ENCODE peak calls at places on chromosomes 12 and 14, in six cellular contexts. O, L, A, B, P and R are unnamed samples. For H3K4me1, the result is how much of the 10 kb centered on the place peaks cover.

GRCh38 chr12:61757831-61758505 is 502.2 kb upstream of the USP15 start:
- DNase-seq in O (no peak), A (no peak), P (no peak), L (no peak), B (no peak), R (no peak)

GRCh38 chr12:50353869-50354593 is 42.4 kb downstream of the FAM186A start:
- DNase-seq in P (no peak), L (no peak), A (no peak), B (no peak), O (no peak), R (no peak)

GRCh38 chr14:99602054-99602787 is 1.8 kb downstream of the CCDC85C start:
- DNase-seq in B (peak), P (peak), L (no peak), A (no peak), O (no peak), R (peak)

GRCh38 chr12:122960193-122960569 is 6.1 kb downstream of the ABCB9 start:
- DNase-seq in P (no peak), B (no peak), O (no peak), L (no peak), A (no peak), R (no peak)

GRCh38 chr14:23729720-23730387 is 93.7 kb downstream of the DHRS2 start:
- DNase-seq in O (no peak), L (no peak), A (no peak), P (peak), B (no peak), R (no peak)

GRCh38 chr12:5262885-5263284 is 169.0 kb upstream of the NTF3 start:
- DNase-seq in O (no peak), L (no peak), A (no peak), B (no peak), P (no peak), R (no peak)

GRCh38 chr12:96094201-96094600 is 58.8 kb upstream of the LTA4H start:
- DNase-seq in P (no peak), B (no peak), L (no peak), A (no peak), O (no peak), R (no peak)

GRCh38 chr12:121626853-121627623 is 708 bp downstream of the ORAI1 start:
- DNase-seq in B (peak), L (no peak), A (peak), P (peak), O (peak), R (peak)

GRCh38 chr12:104656383-104656782 is 199.6 kb downstream of the CHST11 start:
- DNase-seq in L (no peak), P (no peak), O (no peak), A (no peak), B (no peak), R (no peak)

GRCh38 chr12:108597559-108598471 is at the start of gene TMEM119:
- DNase-seq in L (no peak), A (no peak), B (no peak), O (peak), P (no peak), R (peak)

GRCh38 chr12:65798903-65799302 is 25.4 kb upstream of the HMGA2 start:
- DNase-seq in A (no peak), B (peak), P (no peak), O (no peak), L (no peak), R (no peak)

GRCh38 chr12:54306925-54307731 is 6.3 kb upstream of the NFE2 start:
- DNase-seq in O (peak), P (peak), B (no peak), L (no peak), A (no peak), R (peak)

GRCh38 chr12:80702889-80703605 is 4.4 kb upstream of the MYF6 start:
- DNase-seq in L (no peak), P (peak), B (peak), A (no peak), O (no peak), R (no peak)

GRCh38 chr12:92648242-92649031 is 54.4 kb upstream of the PLEKHG7 start:
- DNase-seq in L (peak), A (no peak), B (no peak), P (no peak), O (no peak), R (no peak)

GRCh38 chr14:30748343-30748742 is 126.0 kb upstream of the COCH start:
- DNase-seq in P (no peak), B (no peak), A (no peak), O (no peak), L (no peak), R (no peak)

GRCh38 chr12:120100630-120101029 is 15.9 kb downstream of the RAB35 start:
- DNase-seq in A (no peak), P (no peak), B (no peak), L (no peak), O (peak), R (peak)

GRCh38 chr12:124318336-124319020 is 23.6 kb downstream of the RFLNA start:
- DNase-seq in L (no peak), P (no peak), B (no peak), O (no peak), A (no peak), R (no peak)

GRCh38 chr14:67766035-67766680 is 50.2 kb downstream of the ZFYVE26 start:
- DNase-seq in B (no peak), L (no peak), A (no peak), O (no peak), P (no peak), R (no peak)

GRCh38 chr12:15854916-15855315 is 27.3 kb upstream of the STRAP start:
- DNase-seq in O (no peak), L (no peak), B (no peak), A (no peak), P (no peak), R (no peak)

GRCh38 chr12:51547606-51548005 is 43.4 kb upstream of the SCN8A start:
- DNase-seq in B (no peak), P (no peak), L (no peak), O (no peak), A (no peak), R (no peak)

GRCh38 chr14:73452341-73453191 is 5.8 kb downstream of the NUMB start:
- DNase-seq in B (no peak), O (no peak), P (no peak), L (no peak), A (no peak), R (no peak)

GRCh38 chr12:64169999-64170398 is 52.1 kb downstream of the KICS2 start:
- DNase-seq in P (no peak), B (no peak), O (no peak), L (no peak), A (no peak), R (no peak)

GRCh38 chr12:44441155-44441554 is 435.0 kb downstream of the NELL2 start:
- DNase-seq in B (no peak), L (no peak), A (no peak), O (no peak), P (no peak), R (no peak)

GRCh38 chr14:60328588-60328987 is 79.6 kb downstream of the PPM1A start:
- DNase-seq in O (no peak), L (no peak), P (no peak), A (no peak), B (peak), R (no peak)

GRCh38 chr12:26821212-26821701 is 11.7 kb downstream of the ITPR2 start:
- DNase-seq in O (no peak), L (no peak), A (no peak), B (no peak), P (no peak), R (no peak)

GRCh38 chr12:93868771-93869170 is 191.6 kb downstream of the CRADD start:
- DNase-seq in P (no peak), L (no peak), A (no peak), B (no peak), O (no peak), R (no peak)

GRCh38 chr12:57545809-57546437 is 1.1 kb downstream of the DCTN2 start:
- DNase-seq in P (peak), L (no peak), O (no peak), B (no peak), A (no peak), R (no peak)

GRCh38 chr12:117403586-117404139 is 42.2 kb upstream of the NOS1 start:
- DNase-seq in P (no peak), L (no peak), O (no peak), B (no peak), A (no peak), R (no peak)

GRCh38 chr14:89232366-89233070 is 184.5 kb downstream of the FOXN3 start:
- DNase-seq in B (no peak), O (no peak), A (no peak), L (no peak), P (peak), R (no peak)
- H3K4me3 ChIP-seq in B (no peak), O (no peak), A (no peak), L (no peak), P (no peak), R (no peak)

DNA sequence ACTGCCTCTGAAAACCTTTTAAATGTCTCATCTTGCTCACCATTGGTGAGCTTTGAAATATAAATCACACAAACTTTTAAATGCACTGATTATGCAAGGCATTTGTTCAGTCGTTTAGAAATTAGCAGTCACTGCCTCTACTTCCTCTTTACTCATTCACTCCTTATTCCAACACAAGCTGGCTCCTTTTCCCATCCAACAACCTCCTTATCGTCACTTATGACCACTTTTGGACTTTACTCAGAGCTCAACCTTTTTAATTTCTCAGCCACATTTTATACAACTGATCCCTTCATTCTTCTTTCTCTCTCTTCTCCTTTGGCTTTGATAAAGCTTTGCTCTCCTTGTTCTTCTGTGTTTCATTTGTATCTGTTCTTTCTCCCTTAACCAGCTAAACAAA is 126.4 kb upstream of the PLEKHA5 start:
- DNase-seq in B (no peak), L (no peak), P (no peak), O (no peak), A (no peak), R (no peak)
- H3K4me1 ChIP-seq in B (under half), L (under half), P (under half), O (under half), A (under half), R (under half)

DNA sequence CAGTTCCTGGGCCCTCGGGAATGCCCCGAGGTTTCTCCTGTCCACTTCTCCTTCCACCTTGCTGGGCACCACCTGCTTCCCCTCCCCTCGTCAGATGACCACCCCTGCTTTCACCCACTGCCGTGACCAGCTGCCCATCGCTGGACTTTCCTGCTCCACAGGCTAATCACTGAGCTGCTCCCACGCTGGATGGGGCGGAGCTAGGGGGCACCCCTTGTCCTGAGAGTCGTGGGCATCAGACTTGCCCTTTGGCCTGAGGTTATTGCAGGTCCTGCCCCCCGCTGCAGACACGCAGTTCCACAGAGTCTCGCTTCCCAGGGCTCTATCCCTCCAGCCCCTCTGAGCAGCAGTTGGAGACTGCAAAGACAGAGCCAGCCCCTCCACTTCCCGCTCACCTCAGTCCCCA is 427 bp downstream of the SLC6A12 start:
- DNase-seq in P (no peak), L (no peak), B (no peak), O (no peak), A (no peak), R (no peak)
- H3K4me3 ChIP-seq in P (peak), L (no peak), B (no peak), O (no peak), A (no peak), R (no peak)

GRCh38 chr12:25421651-25422150 is 131.4 kb downstream of the LMNTD1 start:
- DNase-seq in P (no peak), B (no peak), A (no peak), O (no peak), L (no peak), R (no peak)

GRCh38 chr12:25422241-25422640 is 130.8 kb downstream of the LMNTD1 start:
- DNase-seq in L (no peak), B (no peak), P (no peak), A (no peak), O (no peak), R (no peak)

GRCh38 chr12:25427328-25428249 is 125.5 kb downstream of the LMNTD1 start:
- DNase-seq in O (no peak), B (no peak), L (no peak), A (no peak), P (no peak), R (no peak)

GRCh38 chr12:25423355-25423754 is 129.7 kb downstream of the LMNTD1 start:
- DNase-seq in P (no peak), L (no peak), O (no peak), A (no peak), B (no peak), R (peak)

GRCh38 chr12:25424186-25424854 is 128.8 kb downstream of the LMNTD1 start:
- DNase-seq in O (no peak), A (no peak), L (no peak), P (no peak), B (no peak), R (no peak)
- H3K4me1 ChIP-seq in O (under half), A (under half), L (under half), P (under half), B (under half), R (under half)

DNA sequence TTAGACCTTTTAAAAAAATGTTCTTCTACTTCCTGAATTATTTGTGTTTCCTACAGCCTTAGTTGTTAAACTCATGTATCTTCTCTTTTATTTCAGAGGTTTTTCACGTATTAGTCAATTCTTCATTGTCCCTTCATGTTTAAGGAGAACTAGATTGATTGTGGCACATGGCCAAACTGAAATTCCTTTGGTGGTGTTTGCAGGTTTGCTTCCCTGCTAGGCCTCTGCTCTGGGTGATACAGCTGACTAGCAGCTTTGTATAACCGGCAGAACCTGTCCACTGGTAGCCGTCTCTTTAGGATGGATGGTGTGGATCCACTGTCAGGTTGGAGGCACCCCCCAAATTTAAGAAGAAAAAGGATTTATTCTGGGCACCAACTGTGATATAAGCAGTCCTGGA is 262.1 kb downstream of the FBXL14 start:
- DNase-seq in L (no peak), P (peak), A (no peak), B (peak), O (no peak), R (no peak)
- H3K4me3 ChIP-seq in L (no peak), P (no peak), A (no peak), B (no peak), O (no peak), R (no peak)

GRCh38 chr12:75658286-75658685 is 146.9 kb upstream of the KRR1 start:
- DNase-seq in L (no peak), B (no peak), A (no peak), P (no peak), O (no peak), R (no peak)

GRCh38 chr12:75655233-75655879 is 143.9 kb upstream of the KRR1 start:
- DNase-seq in B (no peak), L (no peak), P (no peak), O (no peak), A (no peak), R (no peak)

GRCh38 chr12:75657866-75658265 is 146.5 kb upstream of the KRR1 start:
- DNase-seq in P (no peak), B (no peak), L (no peak), A (no peak), O (no peak), R (no peak)

GRCh38 chr12:75656650-75657049 is 145.2 kb upstream of the KRR1 start:
- DNase-seq in P (peak), B (no peak), O (no peak), A (no peak), L (no peak), R (no peak)

GRCh38 chr12:75656210-75656609 is 144.8 kb upstream of the KRR1 start:
- DNase-seq in A (no peak), L (no peak), P (no peak), B (no peak), O (no peak), R (no peak)
- H3K4me1 ChIP-seq in A (under half), L (under half), P (under half), B (under half), O (under half), R (under half)

DNA sequence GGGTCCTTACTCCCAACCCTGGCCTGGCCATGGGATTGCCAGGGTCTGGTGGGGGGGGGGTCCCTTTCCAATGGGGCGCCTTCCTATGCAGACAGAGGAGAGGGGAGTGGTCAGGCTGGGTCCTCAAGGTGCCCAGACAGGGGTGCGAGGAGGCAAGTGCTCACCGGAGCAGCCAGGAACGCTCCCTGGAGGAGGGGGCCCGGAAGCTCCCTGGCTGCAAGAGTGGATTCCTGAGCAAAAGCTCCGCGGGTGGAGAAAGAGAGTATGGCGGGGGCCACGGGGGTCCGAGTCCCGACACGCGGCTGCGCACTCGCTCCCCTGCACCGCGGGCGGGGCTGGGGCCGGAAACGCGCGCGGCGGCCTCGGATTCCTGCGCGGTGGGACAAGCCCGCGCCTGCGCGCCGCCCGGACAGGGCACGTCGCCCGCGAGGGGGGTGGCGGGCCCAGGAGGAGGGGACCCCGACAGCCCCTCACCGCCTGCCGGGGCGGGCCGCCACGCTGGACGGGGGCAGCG is 27.7 kb upstream of the GPR132 start:
- DNase-seq in O (no peak), A (peak), B (peak), L (no peak), P (no peak), R (peak)
- H3K4me3 ChIP-seq in O (peak), A (no peak), B (peak), L (peak), P (no peak), R (peak)

DNA sequence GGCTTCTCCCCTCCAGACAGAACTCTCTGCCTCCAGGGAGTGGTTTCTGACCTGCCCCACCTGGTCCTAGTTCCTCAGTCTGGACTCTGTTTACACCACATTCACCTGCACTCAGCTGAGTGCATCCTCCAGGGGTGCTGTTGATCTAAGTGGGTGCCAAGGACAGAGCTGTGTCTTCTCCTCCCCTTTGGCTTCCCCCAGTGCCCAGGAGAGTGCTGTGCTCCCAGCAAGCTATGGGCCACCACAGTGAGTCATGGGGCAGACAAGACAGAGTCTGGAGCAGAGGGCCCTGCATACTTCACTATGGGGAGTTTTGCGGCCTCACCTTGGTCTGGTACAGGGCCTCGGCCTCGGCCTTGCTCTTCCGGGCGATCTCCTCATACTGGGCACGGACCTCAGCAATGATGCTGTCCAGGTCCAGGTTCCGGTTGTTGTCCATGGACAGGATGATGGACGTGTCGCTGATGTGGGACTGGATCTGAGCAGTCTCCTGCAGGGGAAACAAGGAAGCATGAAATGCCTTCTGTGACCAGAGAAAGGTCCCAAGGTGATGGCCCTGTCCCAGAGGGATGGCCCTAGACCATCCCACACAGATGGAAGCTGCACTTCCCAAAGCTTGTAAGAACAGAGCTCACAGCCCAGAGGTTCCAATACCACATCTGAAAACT is 4.9 kb downstream of the KRT73 start:
- DNase-seq in P (no peak), L (no peak), A (no peak), O (no peak), B (no peak), R (no peak)
- H3K4me1 ChIP-seq in P (under half), L (under half), A (half or more), O (under half), B (under half), R (under half)